ENCODE peak calls at places on chromosomes 12 and 14, in five cellular contexts. One of them, this sample, is unnamed.

GRCh38 chr12:9732966-9733461 is at the start of gene CLECL1:
- DNase-seq in choroid plexus epithelial cell: no peak
- DNase-seq in HCEC 1CT: no peak
- DNase-seq in anterior cingulate cortex: no peak
- DNase-seq in stimulated activated CD4-positive, alpha-beta T cell treated with anti-CD3 and anti-CD28 coated beads, Interleukin-2, amount 100 ng/mL, for 48 hours: no peak
- DNase-seq in this sample: no peak

GRCh38 chr14:103735439-103735814 is 19.8 kb downstream of the ZFYVE21 start:
- DNase-seq in stimulated activated CD4-positive, alpha-beta T cell treated with anti-CD3 and anti-CD28 coated beads, Interleukin-2, amount 100 ng/mL, for 48 hours: no peak
- DNase-seq in anterior cingulate cortex: no peak
- DNase-seq in HCEC 1CT: no peak
- DNase-seq in choroid plexus epithelial cell: no peak
- DNase-seq in this sample: no peak

GRCh38 chr12:22477166-22477893 is 67.0 kb downstream of the C2CD5 start:
- DNase-seq in anterior cingulate cortex: no peak
- DNase-seq in choroid plexus epithelial cell: peak; percentile 97
- DNase-seq in HCEC 1CT: peak; percentile 94
- DNase-seq in stimulated activated CD4-positive, alpha-beta T cell treated with anti-CD3 and anti-CD28 coated beads, Interleukin-2, amount 100 ng/mL, for 48 hours: no peak
- DNase-seq in this sample: no peak

GRCh38 chr14:51188566-51189185 is 51.4 kb upstream of the TMX1 start:
- DNase-seq in anterior cingulate cortex: no peak
- DNase-seq in choroid plexus epithelial cell: peak; percentile 39
- DNase-seq in stimulated activated CD4-positive, alpha-beta T cell treated with anti-CD3 and anti-CD28 coated beads, Interleukin-2, amount 100 ng/mL, for 48 hours: no peak
- DNase-seq in HCEC 1CT: no peak
- DNase-seq in this sample: no peak

GRCh38 chr12:6180300-6181051 is 19.7 kb upstream of the CD9 start:
- DNase-seq in stimulated activated CD4-positive, alpha-beta T cell treated with anti-CD3 and anti-CD28 coated beads, Interleukin-2, amount 100 ng/mL, for 48 hours: no peak
- DNase-seq in HCEC 1CT: peak; percentile 94
- DNase-seq in anterior cingulate cortex: no peak
- DNase-seq in choroid plexus epithelial cell: peak; percentile 77
- DNase-seq in this sample: no peak

GRCh38 chr12:121711925-121712461 is 559 bp upstream of the TMEM120B start:
- DNase-seq in anterior cingulate cortex: no peak
- DNase-seq in choroid plexus epithelial cell: no peak
- DNase-seq in stimulated activated CD4-positive, alpha-beta T cell treated with anti-CD3 and anti-CD28 coated beads, Interleukin-2, amount 100 ng/mL, for 48 hours: no peak
- DNase-seq in HCEC 1CT: peak; percentile 20
- DNase-seq in this sample: no peak

GRCh38 chr12:55741978-55742377 is 944 bp upstream of the GDF11 start:
- DNase-seq in choroid plexus epithelial cell: no peak
- DNase-seq in stimulated activated CD4-positive, alpha-beta T cell treated with anti-CD3 and anti-CD28 coated beads, Interleukin-2, amount 100 ng/mL, for 48 hours: no peak
- DNase-seq in HCEC 1CT: no peak
- DNase-seq in anterior cingulate cortex: no peak
- DNase-seq in this sample: no peak

GRCh38 chr12:13165578-13166120 is 30.9 kb upstream of the EMP1 start:
- DNase-seq in stimulated activated CD4-positive, alpha-beta T cell treated with anti-CD3 and anti-CD28 coated beads, Interleukin-2, amount 100 ng/mL, for 48 hours: peak; percentile 71
- DNase-seq in choroid plexus epithelial cell: peak; percentile 81
- DNase-seq in anterior cingulate cortex: no peak
- DNase-seq in HCEC 1CT: peak; percentile 70
- DNase-seq in this sample: peak; percentile 40

GRCh38 chr12:31752450-31752849 is 23.6 kb upstream of the AMN1 start:
- DNase-seq in choroid plexus epithelial cell: no peak
- DNase-seq in anterior cingulate cortex: no peak
- DNase-seq in stimulated activated CD4-positive, alpha-beta T cell treated with anti-CD3 and anti-CD28 coated beads, Interleukin-2, amount 100 ng/mL, for 48 hours: no peak
- DNase-seq in HCEC 1CT: no peak
- DNase-seq in this sample: no peak

GRCh38 chr12:63304844-63305243 is 153.8 kb upstream of the AVPR1A start:
- DNase-seq in choroid plexus epithelial cell: no peak
- DNase-seq in stimulated activated CD4-positive, alpha-beta T cell treated with anti-CD3 and anti-CD28 coated beads, Interleukin-2, amount 100 ng/mL, for 48 hours: no peak
- DNase-seq in anterior cingulate cortex: no peak
- DNase-seq in HCEC 1CT: no peak
- DNase-seq in this sample: no peak

GRCh38 chr14:77037886-77038511 is 9.5 kb upstream of the IRF2BPL start:
- DNase-seq in HCEC 1CT: peak; percentile 46
- DNase-seq in anterior cingulate cortex: no peak
- DNase-seq in stimulated activated CD4-positive, alpha-beta T cell treated with anti-CD3 and anti-CD28 coated beads, Interleukin-2, amount 100 ng/mL, for 48 hours: no peak
- DNase-seq in choroid plexus epithelial cell: no peak
- DNase-seq in this sample: no peak

GRCh38 chr14:61933021-61933420 is 170.8 kb downstream of the SNAPC1 start:
- DNase-seq in choroid plexus epithelial cell: no peak
- DNase-seq in HCEC 1CT: no peak
- DNase-seq in anterior cingulate cortex: no peak
- DNase-seq in stimulated activated CD4-positive, alpha-beta T cell treated with anti-CD3 and anti-CD28 coated beads, Interleukin-2, amount 100 ng/mL, for 48 hours: no peak
- DNase-seq in this sample: no peak

This sample was measured in T-helper 1 cell.